ENCODE peak calls at places on chromosomes 13 and 19, in seven cellular contexts. R, I, V, L, Q, H and G are unnamed samples.

GRCh38 chr19:56993851-56994250 is 125.9 kb upstream of the USP29 start:
- DNase-seq in R (no peak), I (no peak), V (no peak), L (no peak), Q (no peak), H (no peak), G (no peak)

GRCh38 chr19:31085125-31085524 is 264.1 kb downstream of the TSHZ3 start:
- DNase-seq in R (no peak), I (no peak), V (no peak), L (no peak), Q (no peak), H (no peak), G (no peak)

GRCh38 chr13:113297370-113297871 is 382 bp downstream of the LAMP1 start:
- DNase-seq in R (no peak), I (peak; percentile 51), V (no peak), L (no peak), Q (peak; percentile 53), H (peak; percentile 63), G (peak; percentile 45)

GRCh38 chr13:44921931-44922758 is 67.1 kb downstream of the NUFIP1 start:
- DNase-seq in R (peak; percentile 93), I (peak; percentile 97), V (peak; percentile 100), L (peak; percentile 78), Q (peak; percentile 82), H (no peak), G (no peak)

GRCh38 chr13:104014803-104015645 is 948.8 kb upstream of the SLC10A2 start:
- DNase-seq in R (no peak), I (peak; percentile 74), V (peak; percentile 92), L (no peak), Q (no peak), H (no peak), G (no peak)

GRCh38 chr13:46165485-46166220 is 16.3 kb downstream of the LCP1 start:
- DNase-seq in R (no peak), I (no peak), V (peak; percentile 46), L (no peak), Q (no peak), H (no peak), G (no peak)

GRCh38 chr19:38211206-38211605 is 12.8 kb downstream of the DPF1 start:
- DNase-seq in R (no peak), I (no peak), V (no peak), L (no peak), Q (no peak), H (no peak), G (no peak)

GRCh38 chr19:53818756-53819155 is 5.4 kb downstream of the NLRP12 start:
- DNase-seq in R (no peak), I (no peak), V (no peak), L (no peak), Q (peak; percentile 13), H (no peak), G (peak; percentile 51)

GRCh38 chr19:27828781-27829275 is 1384.1 kb downstream of the UQCRFS1 start:
- DNase-seq in R (no peak), I (no peak), V (peak; percentile 51), L (no peak), Q (no peak), H (no peak), G (no peak)

GRCh38 chr19:2841858-2842574 is 741 bp downstream of the ZNF555 start:
- DNase-seq in R (no peak), I (no peak), V (no peak), L (no peak), Q (no peak), H (no peak), G (no peak)

GRCh38 chr13:30832845-30833332 is 73.2 kb upstream of the MEDAG start:
- DNase-seq in R (peak; percentile 95), I (peak; percentile 57), V (peak; percentile 68), L (peak; percentile 80), Q (no peak), H (no peak), G (peak; percentile 37)

GRCh38 chr19:16249826-16250434 is 52.2 kb downstream of the AP1M1 start:
- DNase-seq in R (no peak), I (no peak), V (peak; percentile 17), L (no peak), Q (no peak), H (no peak), G (no peak)

GRCh38 chr19:17829855-17830566 is 8.7 kb upstream of the INSL3 start:
- DNase-seq in R (no peak), I (peak; percentile 55), V (peak; percentile 14), L (no peak), Q (peak; percentile 62), H (no peak), G (peak; percentile 70)

GRCh38 chr19:17832443-17833208 is 11.3 kb upstream of the INSL3 start:
- DNase-seq in R (no peak), I (no peak), V (no peak), L (no peak), Q (no peak), H (no peak), G (no peak)

GRCh38 chr19:17834350-17835181 is 13.2 kb downstream of the JAK3 start:
- DNase-seq in R (no peak), I (no peak), V (no peak), L (no peak), Q (no peak), H (no peak), G (no peak)

GRCh38 chr19:17831419-17831888 is 10.1 kb upstream of the INSL3 start:
- DNase-seq in R (no peak), I (no peak), V (no peak), L (no peak), Q (no peak), H (no peak), G (peak; percentile 35)

DNA sequence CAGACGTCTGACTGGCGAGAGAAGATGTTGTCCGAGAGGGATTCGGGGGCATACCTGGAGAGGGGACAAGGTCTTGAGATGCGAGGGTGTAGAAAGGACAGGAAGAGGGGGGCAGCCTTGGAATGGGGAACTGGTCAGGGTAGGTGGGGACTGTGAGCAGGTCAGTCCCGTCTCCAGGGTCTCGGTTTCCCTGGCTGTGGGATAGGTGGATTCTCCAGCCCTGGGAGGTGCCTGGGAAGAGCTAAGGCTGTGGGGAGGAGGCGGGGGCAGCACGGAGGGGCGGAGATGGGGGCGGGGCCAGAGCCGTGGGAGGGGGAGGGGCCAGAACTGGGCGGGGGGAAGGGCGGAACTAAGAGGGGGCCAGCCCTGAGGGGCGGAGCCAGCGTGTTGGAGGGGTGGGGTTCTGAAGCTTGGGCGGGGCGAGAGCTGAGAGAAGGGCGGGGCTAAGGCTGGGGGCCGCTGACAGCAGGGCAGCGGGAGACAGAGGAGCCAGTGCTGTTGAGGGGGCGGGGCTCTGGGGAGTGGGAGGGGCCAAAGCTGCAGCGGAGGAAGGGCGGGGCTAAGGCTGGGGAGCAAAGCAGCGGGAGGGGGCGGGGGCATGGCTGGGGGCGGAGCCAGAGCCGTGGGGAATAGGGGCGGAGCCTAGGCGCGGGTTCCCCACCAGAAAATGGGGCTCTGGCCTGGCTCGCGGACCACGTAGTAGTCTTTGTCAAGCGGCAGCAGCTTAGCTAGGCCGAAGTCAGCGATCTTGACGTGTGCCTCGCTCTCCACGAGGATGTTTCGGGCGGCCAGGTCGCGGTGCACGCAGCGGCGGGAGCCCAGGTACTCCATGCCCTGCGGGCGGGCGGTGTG is 9.5 kb upstream of the INSL3 start:
- DNase-seq in R (peak; percentile 71), I (peak; percentile 83), V (peak; percentile 27), L (peak; percentile 48), Q (peak; percentile 96), H (peak; percentile 35), G (peak; percentile 83)
- H3K27ac ChIP-seq in R (no peak overlapping the region), I (no peak overlapping the region), V (no peak overlapping the region), L (peak overlapping the region; percentile 59), Q (no peak overlapping the region), H (peak overlapping the region; percentile 6), G (no peak overlapping the region)

DNA sequence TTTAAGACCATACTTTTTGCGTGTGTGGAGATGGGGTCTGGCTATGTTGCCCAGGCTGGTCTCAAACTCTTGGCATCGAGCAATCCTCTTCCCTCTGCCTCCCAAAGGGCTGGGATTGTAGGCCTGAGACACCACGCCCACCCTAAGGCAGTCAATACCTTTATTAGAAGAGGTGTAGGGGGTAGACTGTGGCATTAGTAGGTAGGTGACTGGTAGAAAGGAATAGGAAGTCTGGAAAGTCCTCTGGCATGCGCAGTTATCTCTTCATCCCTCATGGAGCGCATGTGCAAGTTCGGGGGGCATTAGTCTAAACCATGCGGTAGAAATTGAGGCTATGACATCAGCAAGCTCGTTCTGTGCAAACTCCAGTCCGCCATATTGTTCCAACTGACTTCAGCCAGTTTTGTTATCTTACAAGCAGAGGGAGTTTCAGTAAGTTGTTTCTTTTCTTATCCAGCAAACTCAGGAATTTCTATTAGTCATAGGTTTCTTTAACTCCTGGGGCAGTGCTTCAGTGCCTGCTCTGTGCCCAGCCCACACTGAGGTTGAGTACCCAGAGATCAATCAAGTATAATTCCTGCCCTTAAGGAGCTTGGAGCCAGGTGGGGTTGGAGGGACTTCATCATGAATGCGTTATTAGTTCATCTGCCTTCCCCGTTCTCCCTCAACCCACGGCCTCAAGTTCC is 7.3 kb upstream of the RANBP3 start:
- DNase-seq in R (no peak), I (peak; percentile 44), V (peak; percentile 58), L (no peak), Q (no peak), H (no peak), G (no peak)
- H3K27ac ChIP-seq in R (no peak overlapping the region), I (peak overlapping the region; percentile 75), V (no peak overlapping the region), L (no peak overlapping the region), Q (no peak overlapping the region), H (no peak overlapping the region), G (no peak overlapping the region)

GRCh38 chr13:34459856-34460255 is 482.2 kb upstream of the NBEA start:
- DNase-seq in R (no peak), I (no peak), V (no peak), L (no peak), Q (no peak), H (no peak), G (no peak)

GRCh38 chr13:34466301-34466700 is 475.8 kb upstream of the NBEA start:
- DNase-seq in R (no peak), I (no peak), V (no peak), L (no peak), Q (no peak), H (no peak), G (no peak)

GRCh38 chr13:34465423-34465922 is 476.6 kb upstream of the NBEA start:
- DNase-seq in R (no peak), I (no peak), V (no peak), L (no peak), Q (no peak), H (no peak), G (no peak)

GRCh38 chr13:34464011-34464410 is 478.1 kb upstream of the NBEA start:
- DNase-seq in R (no peak), I (no peak), V (peak; percentile 17), L (no peak), Q (no peak), H (no peak), G (no peak)

GRCh38 chr13:34462843-34463242 is 479.2 kb upstream of the NBEA start:
- DNase-seq in R (no peak), I (peak; percentile 60), V (peak; percentile 86), L (no peak), Q (no peak), H (no peak), G (no peak)
- H3K27ac ChIP-seq in R (no peak overlapping the region), I (no peak overlapping the region), V (peak overlapping the region; percentile 30), L (peak overlapping the region; percentile 39), Q (no peak overlapping the region), H (no peak overlapping the region), G (no peak overlapping the region)

GRCh38 chr19:40266111-40266510 is 19.0 kb downstream of the AKT2 start:
- DNase-seq in R (peak; percentile 45), I (no peak), V (no peak), L (no peak), Q (no peak), H (no peak), G (no peak)
- H3K27ac ChIP-seq in R (no peak overlapping the region), I (no peak overlapping the region), V (no peak overlapping the region), L (no peak overlapping the region), Q (no peak overlapping the region), H (no peak overlapping the region), G (peak overlapping the region; percentile 52)